ENCODE peak calls at places on chromosomes 4 and X, in nine cellular contexts. Y is NCI-H1092 treated with DMSO at 0.1 percent for 48 hours; C is NCI-H460; S is lower lobe of right lung; H is transverse colon; W is NK-92 treated with Interleukin-12 subunit alpha and Interleukin-12 subunit beta, amount 100 ng/mL, for 24 hours; G is NB4; X is aorta; V is stimulated activated naive B cell treated with anti-CD40 and anti-IgM and Interleukin-4, amounts not matched to agents 10 μg/mL and 1 μg/mL and 100 μg/mL, for 72 hours. T is an unnamed sample.

GRCh38 chr4:183628189-183628588 is 30.8 kb downstream of the RWDD4 start:
- DNase-seq in H (no peak), V (no peak), X (no peak), C (no peak), W (no peak), S (no peak), Y (no peak), G (no peak), T (no peak)

GRCh38 chr4:169256101-169256612 is 14.6 kb downstream of the SH3RF1 start:
- DNase-seq in X (no peak), Y (no peak), V (no peak), C (no peak), G (no peak), W (no peak), H (no peak), S (no peak), T (no peak)

GRCh38 chr4:152850377-152850776 is 70.6 kb downstream of the ARFIP1 start:
- DNase-seq in C (no peak), W (peak), H (no peak), G (peak), V (no peak), Y (no peak), S (peak), X (peak), T (no peak)

GRCh38 chrX:21744721-21745120 is 13.2 kb downstream of the SMPX start:
- DNase-seq in Y (no peak), V (no peak), X (no peak), G (no peak), C (no peak), S (no peak), H (no peak), W (no peak), T (no peak)

GRCh38 chr4:90425893-90426292 is 298.7 kb downstream of the CCSER1 start:
- DNase-seq in Y (no peak), G (no peak), X (no peak), H (no peak), S (no peak), W (no peak), V (no peak), C (no peak), T (no peak)

GRCh38 chrX:15616531-15616930 is 15.8 kb upstream of the ACE2 start:
- DNase-seq in C (no peak), X (no peak), S (no peak), H (no peak), G (peak), Y (no peak), W (no peak), V (no peak), T (no peak)

GRCh38 chrX:150775569-150776350 is 82.6 kb downstream of the MTMR1 start:
- DNase-seq in V (no peak), C (no peak), W (no peak), X (no peak), H (no peak), S (no peak), Y (no peak), G (no peak), T (no peak)

GRCh38 chr4:147042046-147042445 is 96.4 kb upstream of the TTC29 start:
- DNase-seq in G (no peak), H (no peak), V (no peak), Y (no peak), W (no peak), S (no peak), C (no peak), X (no peak), T (no peak)

GRCh38 chr4:109406337-109406931 is 27.2 kb upstream of the SEC24B start:
- DNase-seq in X (no peak), Y (peak), V (no peak), H (no peak), S (no peak), C (peak), G (peak), W (no peak), T (no peak)

T was measured in spleen.